ENCODE peak calls at places on chromosomes 16 and 17, in four cellular contexts. One of them, this sample, is unnamed. For H3K4me1, the result is how much of the 10 kb centered on the place peaks cover.

GRCh38 chr17:29051731-29052130 is 8.8 kb downstream of the PIPOX start:
- DNase-seq in IMR-90: no peak
- DNase-seq in neural progenitor cell: no peak
- DNase-seq in mesenchymal stem cell: no peak
- DNase-seq in this sample: no peak

GRCh38 chr16:72875291-72876036 is 172.5 kb downstream of the ZFHX3 start:
- DNase-seq in IMR-90: no peak
- DNase-seq in neural progenitor cell: no peak
- DNase-seq in mesenchymal stem cell: peak
- DNase-seq in this sample: peak

GRCh38 chr17:50052822-50053653 is 2.9 kb upstream of the ITGA3 start:
- DNase-seq in IMR-90: peak
- DNase-seq in neural progenitor cell: no peak
- DNase-seq in mesenchymal stem cell: peak
- DNase-seq in this sample: peak

GRCh38 chr17:76152580-76152979 is 11.5 kb upstream of the FOXJ1 start:
- DNase-seq in IMR-90: no peak
- DNase-seq in neural progenitor cell: no peak
- DNase-seq in mesenchymal stem cell: no peak
- DNase-seq in this sample: no peak

GRCh38 chr16:11164482-11165270 is 91.3 kb downstream of the SOCS1 start:
- DNase-seq in IMR-90: no peak
- DNase-seq in neural progenitor cell: peak
- DNase-seq in mesenchymal stem cell: peak
- DNase-seq in this sample: no peak

GRCh38 chr17:74190154-74190553 is 13.3 kb upstream of the RPL38 start:
- DNase-seq in IMR-90: peak
- DNase-seq in neural progenitor cell: peak
- DNase-seq in mesenchymal stem cell: peak
- DNase-seq in this sample: peak

GRCh38 chr17:12296120-12296727 is 275.5 kb downstream of the MAP2K4 start:
- DNase-seq in IMR-90: peak
- DNase-seq in neural progenitor cell: peak
- DNase-seq in mesenchymal stem cell: no peak
- DNase-seq in this sample: no peak

GRCh38 chr17:65092262-65092661 is 35.7 kb upstream of the GNA13 start:
- DNase-seq in IMR-90: peak
- DNase-seq in neural progenitor cell: no peak
- DNase-seq in mesenchymal stem cell: peak
- DNase-seq in this sample: peak

GRCh38 chr16:1209081-1209480 is 16.0 kb downstream of the TPSG1 start:
- DNase-seq in IMR-90: no peak
- DNase-seq in neural progenitor cell: no peak
- DNase-seq in mesenchymal stem cell: no peak
- DNase-seq in this sample: no peak

GRCh38 chr17:60039096-60039495 is 39.6 kb downstream of the HEATR6 start:
- DNase-seq in IMR-90: no peak
- DNase-seq in neural progenitor cell: no peak
- DNase-seq in mesenchymal stem cell: no peak
- DNase-seq in this sample: no peak

GRCh38 chr17:4533522-4534502 is 21.4 kb downstream of the MYBBP1A start:
- DNase-seq in IMR-90: no peak
- DNase-seq in neural progenitor cell: peak
- DNase-seq in mesenchymal stem cell: no peak
- DNase-seq in this sample: peak

GRCh38 chr16:78689031-78689430 is 589.6 kb downstream of the WWOX start:
- DNase-seq in IMR-90: peak
- DNase-seq in neural progenitor cell: no peak
- DNase-seq in mesenchymal stem cell: peak
- DNase-seq in this sample: no peak

GRCh38 chr16:72937916-72938315 is 110.0 kb downstream of the ZFHX3 start:
- DNase-seq in IMR-90: no peak
- DNase-seq in neural progenitor cell: no peak
- DNase-seq in mesenchymal stem cell: no peak
- DNase-seq in this sample: no peak

GRCh38 chr17:65830356-65830755 is 268.9 kb upstream of the AXIN2 start:
- DNase-seq in IMR-90: no peak
- DNase-seq in neural progenitor cell: no peak
- DNase-seq in mesenchymal stem cell: no peak
- DNase-seq in this sample: no peak

GRCh38 chr17:38498353-38498752 is 70.1 kb downstream of the ARHGAP23 start:
- DNase-seq in IMR-90: no peak
- DNase-seq in neural progenitor cell: no peak
- DNase-seq in mesenchymal stem cell: no peak
- DNase-seq in this sample: no peak

GRCh38 chr17:32127156-32127897 is 15.0 kb upstream of the RHOT1 start:
- DNase-seq in IMR-90: peak
- DNase-seq in neural progenitor cell: peak
- DNase-seq in mesenchymal stem cell: peak
- DNase-seq in this sample: peak

GRCh38 chr16:155031-155398 is 2.6 kb downstream of the HBZ start:
- DNase-seq in IMR-90: no peak
- DNase-seq in neural progenitor cell: no peak
- DNase-seq in mesenchymal stem cell: no peak
- DNase-seq in this sample: no peak

GRCh38 chr16:70680495-70681381 is 5.1 kb downstream of the MTSS2 start:
- DNase-seq in IMR-90: no peak
- DNase-seq in neural progenitor cell: no peak
- DNase-seq in mesenchymal stem cell: peak
- DNase-seq in this sample: no peak

DNA sequence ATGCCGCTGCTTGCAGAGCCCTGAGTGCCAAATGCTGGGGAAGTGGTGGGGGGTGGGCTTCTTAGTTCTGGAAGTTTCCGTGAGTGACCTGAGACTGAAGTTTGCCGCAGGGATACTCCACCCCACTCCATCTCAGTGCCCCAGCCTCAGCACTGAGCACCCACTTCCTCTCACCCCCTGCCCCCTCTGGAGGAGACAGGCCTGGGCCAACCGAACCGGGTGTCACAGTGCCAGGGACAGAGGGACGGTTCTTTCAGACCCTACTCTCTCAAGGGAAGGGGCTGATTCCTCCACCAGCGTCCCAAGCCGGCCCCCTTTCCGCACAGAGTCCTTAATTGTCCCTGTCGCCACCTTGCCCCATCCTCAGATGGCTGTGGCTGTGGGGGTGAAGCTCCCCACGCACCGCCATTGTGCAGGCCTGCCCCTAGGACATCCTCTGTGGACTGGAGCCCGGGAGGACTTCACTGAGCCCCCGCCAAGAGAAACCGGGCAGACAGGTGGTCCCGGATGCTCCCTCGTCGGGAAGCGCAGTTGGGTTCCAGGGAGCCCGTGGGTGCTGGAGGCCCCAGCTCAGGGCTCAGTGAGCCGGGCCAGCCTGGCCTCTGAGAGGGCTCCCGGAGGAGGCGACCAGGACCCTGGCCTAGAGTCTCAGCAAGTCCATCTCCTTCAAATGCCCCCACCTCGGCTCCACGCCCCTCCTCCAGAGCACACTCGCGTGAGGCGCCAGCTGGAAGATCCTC is 1.6 kb upstream of the KREMEN2 start:
- DNase-seq in IMR-90: no peak
- DNase-seq in neural progenitor cell: peak
- DNase-seq in mesenchymal stem cell: no peak
- DNase-seq in this sample: no peak
- H3K4me2 ChIP-seq in IMR-90: no peak
- H3K4me2 ChIP-seq in neural progenitor cell: peak
- H3K4me2 ChIP-seq in mesenchymal stem cell: no peak
- H3K4me2 ChIP-seq in this sample: peak

DNA sequence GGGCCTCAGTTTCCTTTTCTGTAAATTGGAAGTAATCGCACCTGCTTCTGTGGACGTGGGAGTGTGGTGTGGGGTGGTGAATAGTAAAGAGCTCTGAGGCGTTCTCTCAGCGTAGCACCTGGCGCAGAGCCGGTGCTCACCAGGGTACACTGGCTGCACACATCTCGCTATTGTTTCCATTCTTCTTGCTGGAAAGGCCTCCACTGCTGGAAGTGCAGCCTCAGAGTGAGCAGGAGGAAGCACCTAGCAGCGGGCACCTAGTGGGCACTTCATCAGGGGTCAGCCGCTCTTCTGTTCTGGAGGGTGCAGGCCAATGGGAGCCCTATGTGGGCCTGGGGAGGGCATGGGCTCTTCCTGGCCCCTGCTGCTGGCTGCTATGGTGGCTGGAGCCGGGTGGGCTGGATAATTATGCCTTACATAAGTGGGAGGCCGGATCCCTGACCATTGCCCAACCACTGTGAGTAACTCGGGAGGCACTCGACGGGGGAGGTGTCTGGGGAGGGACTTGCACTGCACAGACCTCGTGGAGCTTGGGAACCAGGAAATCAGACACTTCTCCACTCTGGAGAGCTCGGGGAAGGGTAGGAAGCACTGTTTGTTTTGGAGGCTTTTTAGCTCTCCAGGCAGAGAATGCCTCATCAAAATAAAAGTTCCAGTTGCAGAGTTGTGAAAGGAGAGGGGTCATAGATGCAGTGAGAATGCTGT is 1.7 kb downstream of the MAP2K3 start:
- DNase-seq in IMR-90: peak
- DNase-seq in neural progenitor cell: peak
- DNase-seq in mesenchymal stem cell: peak
- DNase-seq in this sample: peak
- H3K4me1 ChIP-seq in IMR-90: half or more
- H3K4me1 ChIP-seq in neural progenitor cell: under half
- H3K4me1 ChIP-seq in mesenchymal stem cell: half or more
- H3K4me1 ChIP-seq in this sample: half or more

DNA sequence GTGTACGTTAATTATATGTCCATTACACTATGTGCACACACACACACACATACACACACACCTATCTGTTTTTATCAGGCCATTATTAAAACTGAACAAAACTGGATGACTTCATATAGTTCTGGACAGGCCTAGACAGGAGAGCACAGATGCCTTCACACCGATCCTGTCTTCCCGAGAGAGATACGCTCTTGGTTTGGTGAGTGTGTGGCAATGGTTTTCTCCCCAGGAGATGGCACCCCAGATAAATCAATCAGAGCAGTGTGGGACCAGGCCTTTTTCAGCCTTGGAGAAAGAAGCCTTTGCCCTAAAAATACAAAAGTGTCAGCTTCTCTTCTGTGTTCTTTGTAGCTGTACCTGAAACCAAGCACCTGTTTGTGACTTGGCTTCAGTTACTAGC is 83.7 kb downstream of the CPPED1 start:
- DNase-seq in IMR-90: no peak
- DNase-seq in neural progenitor cell: no peak
- DNase-seq in mesenchymal stem cell: no peak
- DNase-seq in this sample: no peak
- H3K27ac ChIP-seq in IMR-90: no peak
- H3K27ac ChIP-seq in neural progenitor cell: no peak
- H3K27ac ChIP-seq in mesenchymal stem cell: no peak
- H3K27ac ChIP-seq in this sample: no peak

GRCh38 chr17:305090-305976 is 47.3 kb downstream of the RPH3AL start:
- DNase-seq in IMR-90: no peak
- DNase-seq in neural progenitor cell: no peak
- DNase-seq in mesenchymal stem cell: no peak
- DNase-seq in this sample: peak

GRCh38 chr17:302300-302698 is 50.3 kb downstream of the RPH3AL start:
- DNase-seq in IMR-90: no peak
- DNase-seq in neural progenitor cell: no peak
- DNase-seq in mesenchymal stem cell: no peak
- DNase-seq in this sample: no peak

GRCh38 chr17:303161-303560 is 49.4 kb downstream of the RPH3AL start:
- DNase-seq in IMR-90: no peak
- DNase-seq in neural progenitor cell: no peak
- DNase-seq in mesenchymal stem cell: no peak
- DNase-seq in this sample: no peak

GRCh38 chr17:306116-306515 is 46.5 kb downstream of the RPH3AL start:
- DNase-seq in IMR-90: no peak
- DNase-seq in neural progenitor cell: no peak
- DNase-seq in mesenchymal stem cell: no peak
- DNase-seq in this sample: no peak

GRCh38 chr17:304461-304860 is 48.1 kb downstream of the RPH3AL start:
- DNase-seq in IMR-90: no peak
- DNase-seq in neural progenitor cell: peak
- DNase-seq in mesenchymal stem cell: peak
- DNase-seq in this sample: no peak
- H3K4me2 ChIP-seq in IMR-90: no peak
- H3K4me2 ChIP-seq in neural progenitor cell: peak
- H3K4me2 ChIP-seq in mesenchymal stem cell: peak
- H3K4me2 ChIP-seq in this sample: no peak

DNA sequence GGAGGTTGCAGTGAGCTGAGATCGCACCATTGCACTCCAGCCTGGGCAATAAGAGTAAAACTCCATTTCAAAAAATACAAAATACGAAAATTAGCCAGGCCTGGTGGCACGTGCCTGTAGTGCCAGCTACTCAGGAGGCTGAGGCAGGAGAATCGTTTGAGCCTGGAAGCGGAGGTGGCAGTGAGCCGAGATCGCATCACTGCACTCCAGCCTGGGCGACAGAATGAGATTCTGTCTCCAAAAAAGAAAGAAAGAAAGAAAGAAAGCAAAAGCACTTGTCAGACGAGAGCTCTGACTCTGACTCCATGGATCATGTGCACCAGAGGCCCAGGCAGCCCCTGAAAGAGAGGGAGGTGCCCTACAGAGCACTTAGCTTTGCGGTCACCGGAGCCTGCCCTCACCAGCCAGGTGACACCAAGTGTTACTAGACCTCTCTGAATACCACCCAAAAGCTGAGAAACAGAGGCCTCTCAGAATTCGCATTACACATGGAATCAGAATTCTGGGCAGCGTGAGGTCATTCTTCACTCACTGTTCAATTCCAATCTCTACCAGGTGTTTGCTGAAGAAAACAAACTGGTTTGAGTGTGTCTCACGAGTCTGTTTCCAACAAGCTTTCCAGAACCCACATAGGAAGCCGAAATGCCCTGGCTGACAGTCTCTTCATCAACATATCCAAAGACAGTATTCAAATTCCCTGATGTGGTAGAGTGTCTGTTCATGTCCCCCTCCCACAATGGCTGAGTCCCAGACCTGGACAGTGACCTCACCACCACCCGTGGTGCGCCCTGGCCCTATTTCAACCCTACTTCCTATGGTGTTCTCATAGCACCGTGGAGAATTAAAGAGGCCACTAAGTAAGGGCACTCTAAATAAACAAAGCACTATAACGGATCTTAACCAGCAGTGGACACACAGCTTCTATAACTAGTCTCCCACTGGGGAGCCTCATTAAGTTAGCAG is 1.5 kb downstream of the FLCN start:
- DNase-seq in IMR-90: peak
- DNase-seq in neural progenitor cell: no peak
- DNase-seq in mesenchymal stem cell: peak
- DNase-seq in this sample: peak
- H3K4me1 ChIP-seq in IMR-90: under half
- H3K4me1 ChIP-seq in neural progenitor cell: under half
- H3K4me1 ChIP-seq in mesenchymal stem cell: under half
- H3K4me1 ChIP-seq in this sample: under half

DNA sequence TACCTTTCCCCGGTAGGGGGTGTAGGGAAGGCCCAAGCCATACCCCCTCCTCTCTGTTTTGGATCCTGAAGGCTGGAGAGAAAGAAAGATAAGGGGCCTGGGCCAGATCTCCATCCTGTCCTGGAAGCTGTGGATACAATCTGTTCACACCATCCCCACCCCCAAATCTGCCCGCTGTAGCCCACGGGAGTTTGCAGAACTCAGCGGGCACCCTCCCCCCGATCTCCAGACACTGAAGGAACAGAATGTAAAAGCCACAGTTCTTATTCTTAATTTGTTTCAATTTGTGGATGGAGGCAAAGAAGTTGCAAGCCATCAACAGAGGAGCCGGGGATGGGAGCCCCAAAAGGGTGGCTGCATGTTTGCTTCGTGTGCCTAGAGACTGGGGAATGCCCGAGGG is 27.2 kb downstream of the GJD3 start:
- DNase-seq in IMR-90: no peak
- DNase-seq in neural progenitor cell: no peak
- DNase-seq in mesenchymal stem cell: no peak
- DNase-seq in this sample: no peak
- H3K27ac ChIP-seq in IMR-90: no peak
- H3K27ac ChIP-seq in neural progenitor cell: no peak
- H3K27ac ChIP-seq in mesenchymal stem cell: no peak
- H3K27ac ChIP-seq in this sample: no peak

This sample was measured in PC-3.